ENCODE peak calls at places on chromosomes 12 and 14, in ten cellular contexts. U is cardiac septum; B is nephron progenitor cell; Z is thoracic aorta; I is CD8-positive, alpha-beta T cell; L is MM.1S; Y is right lobe of liver; O is GM06990; E is NCI-H1105 treated with DMSO at 0.1 percent for 48 hours; Q is SK-N-SH. D is an unnamed sample.

GRCh38 chr12:131799828-131800593 is 28.2 kb upstream of the MMP17 start:
- DNase-seq in O (no peak), Y (no peak), Q (no peak), I (no peak), U (no peak), L (no peak), B (no peak), E (no peak), Z (no peak), D (no peak)

GRCh38 chr12:19012965-19013364 is 116.6 kb upstream of the PLEKHA5 start:
- DNase-seq in O (no peak), I (no peak), E (no peak), L (no peak), U (no peak), Z (no peak), B (no peak), Y (no peak), Q (no peak), D (no peak)

GRCh38 chr12:56256326-56256960 is 1.7 kb downstream of the ANKRD52 start:
- DNase-seq in E (no peak), I (no peak), O (no peak), B (peak), U (no peak), Z (no peak), L (no peak), Q (no peak), Y (no peak), D (no peak)

GRCh38 chr14:96626121-96626768 is 124.1 kb downstream of the PAPOLA start:
- DNase-seq in Q (no peak), Z (no peak), U (peak), O (no peak), Y (peak), E (no peak), I (no peak), B (no peak), L (no peak), D (no peak)

GRCh38 chr12:26378721-26379120 is 183.3 kb downstream of the SSPN start:
- DNase-seq in O (no peak), Q (no peak), U (no peak), I (no peak), Y (no peak), Z (no peak), L (no peak), B (no peak), E (no peak), D (no peak)

GRCh38 chr14:105745433-105746123 is 219.2 kb downstream of the TMEM121 start:
- DNase-seq in O (peak), I (no peak), Q (no peak), B (no peak), Y (no peak), E (no peak), L (no peak), Z (no peak), U (no peak), D (no peak)

GRCh38 chr14:85471744-85472143 is 58.2 kb upstream of the FLRT2 start:
- DNase-seq in I (no peak), E (no peak), Z (no peak), B (peak), Q (peak), L (no peak), Y (no peak), U (no peak), O (no peak), D (no peak)

GRCh38 chr12:76259660-76260389 is 88.4 kb downstream of the BBS10 start:
- DNase-seq in B (no peak), Y (no peak), U (no peak), O (no peak), I (no peak), L (no peak), E (no peak), Z (no peak), Q (no peak), D (no peak)

GRCh38 chr14:65179918-65180724 is 77.8 kb upstream of the MAX start:
- DNase-seq in E (peak), Y (no peak), O (peak), I (no peak), L (no peak), B (no peak), U (no peak), Q (no peak), Z (no peak), D (no peak)

GRCh38 chr12:82688619-82689018 is 1.9 kb downstream of the TMTC2 start:
- DNase-seq in B (no peak), E (no peak), I (no peak), Y (no peak), L (no peak), Z (no peak), O (no peak), Q (no peak), U (no peak), D (no peak)

GRCh38 chr12:69313209-69313608 is 35.0 kb upstream of the LYZ start:
- DNase-seq in U (no peak), L (no peak), Z (no peak), B (no peak), O (no peak), I (no peak), Q (no peak), E (no peak), Y (no peak), D (no peak)

GRCh38 chr14:98226411-98226810 is 1045.6 kb downstream of the BCL11B start:
- DNase-seq in E (peak), O (no peak), Z (no peak), U (no peak), Y (no peak), I (no peak), Q (no peak), B (no peak), L (no peak), D (no peak)

GRCh38 chr12:5506821-5507231 is 74.9 kb downstream of the NTF3 start:
- DNase-seq in Q (no peak), L (no peak), U (no peak), O (no peak), Z (no peak), E (no peak), I (no peak), Y (no peak), B (no peak), D (no peak)

GRCh38 chr12:108019862-108020261 is 109.2 kb upstream of the WSCD2 start:
- DNase-seq in Q (no peak), Z (no peak), U (no peak), L (no peak), I (no peak), O (no peak), B (no peak), Y (no peak), E (no peak), D (no peak)

GRCh38 chr12:116604151-116604550 is 45.0 kb downstream of the MAP1LC3B2 start:
- DNase-seq in E (peak), B (no peak), Y (no peak), U (no peak), Q (no peak), Z (no peak), I (no peak), O (no peak), L (no peak), D (peak)

GRCh38 chr12:116466536-116466935 is 92.6 kb upstream of the MAP1LC3B2 start:
- DNase-seq in B (no peak), L (no peak), O (no peak), E (no peak), Z (no peak), Y (no peak), I (no peak), Q (no peak), U (no peak), D (no peak)

GRCh38 chr12:20314325-20314724 is 54.0 kb upstream of the PDE3A start:
- DNase-seq in Y (no peak), Q (no peak), O (no peak), U (no peak), B (no peak), E (no peak), Z (no peak), I (no peak), L (no peak), D (no peak)

GRCh38 chr12:103812789-103813188 is 28.2 kb downstream of the NT5DC3 start:
- DNase-seq in O (no peak), Z (no peak), E (no peak), L (no peak), Q (no peak), B (no peak), Y (no peak), U (no peak), I (no peak), D (no peak)

GRCh38 chr12:51591020-51591901 is at the start of gene SCN8A:
- DNase-seq in B (peak), Y (peak), Z (no peak), O (peak), L (peak), Q (peak), E (peak), U (no peak), I (peak), D (peak)

GRCh38 chr12:10553148-10553547 is 47.5 kb downstream of the EIF2S3B start:
- DNase-seq in O (no peak), I (no peak), L (no peak), Z (no peak), U (no peak), B (no peak), Y (no peak), Q (no peak), E (no peak), D (no peak)

GRCh38 chr14:101108579-101109346 is 205.2 kb upstream of the RTL1 start:
- DNase-seq in Y (peak), Q (no peak), B (no peak), Z (no peak), L (no peak), E (no peak), U (no peak), O (no peak), I (peak), D (no peak)

GRCh38 chr14:21965042-21965441 is 291.4 kb upstream of the OR4E1 start:
- DNase-seq in I (peak), O (no peak), E (no peak), Q (no peak), U (no peak), L (no peak), Z (no peak), Y (no peak), B (no peak), D (no peak)

GRCh38 chr12:88501976-88502938 is 78.0 kb downstream of the KITLG start:
- DNase-seq in Q (no peak), B (no peak), U (no peak), Y (no peak), I (no peak), O (no peak), E (no peak), Z (no peak), L (no peak), D (no peak)

GRCh38 chr12:116592116-116592637 is 33.0 kb downstream of the MAP1LC3B2 start:
- DNase-seq in L (no peak), B (no peak), U (no peak), Y (no peak), O (no peak), Z (no peak), Q (no peak), E (no peak), I (no peak), D (no peak)

GRCh38 chr12:64452559-64453329 is 824 bp downstream of the TBK1 start:
- DNase-seq in B (no peak), O (no peak), Y (no peak), Q (peak), L (peak), I (no peak), U (no peak), E (peak), Z (no peak), D (peak)

GRCh38 chr14:22483863-22484593 is 105.0 kb downstream of the DAD1 start:
- DNase-seq in Z (no peak), E (no peak), U (no peak), Q (no peak), L (peak), Y (no peak), I (no peak), O (no peak), B (no peak), D (no peak)

GRCh38 chr12:12872139-12872933 is 19.0 kb upstream of the GPRC5A start:
- DNase-seq in O (no peak), B (no peak), E (no peak), Q (no peak), L (no peak), U (no peak), Y (no peak), I (no peak), Z (no peak), D (no peak)

GRCh38 chr14:82855912-82856381 is 1322.3 kb upstream of the SEL1L start:
- DNase-seq in Y (no peak), O (no peak), Z (no peak), Q (peak), L (peak), B (no peak), U (no peak), I (no peak), E (peak), D (peak)

GRCh38 chr12:104747956-104748355 is 210.1 kb downstream of the SLC41A2 start:
- DNase-seq in L (no peak), I (no peak), B (no peak), Q (no peak), Y (peak), U (peak), E (no peak), O (no peak), Z (no peak), D (peak)

GRCh38 chr12:123250471-123251383 is 17.5 kb downstream of the MTRFR start:
- DNase-seq in E (peak), L (no peak), O (no peak), U (no peak), Q (no peak), Z (no peak), B (no peak), I (no peak), Y (peak), D (peak)

GRCh38 chr14:95321201-95321600 is 1.5 kb upstream of the CLMN start:
- DNase-seq in B (no peak), U (no peak), E (no peak), Q (no peak), O (no peak), I (no peak), Y (no peak), L (no peak), Z (no peak), D (no peak)

GRCh38 chr14:59895721-59896120 is 24.2 kb upstream of the LRRC9 start:
- DNase-seq in E (no peak), O (no peak), B (no peak), Q (no peak), L (peak), Y (no peak), Z (no peak), I (no peak), U (no peak), D (no peak)

GRCh38 chr14:63438065-63438757 is 105.0 kb downstream of the PPP2R5E start:
- DNase-seq in U (no peak), B (no peak), Z (peak), I (no peak), E (peak), Q (peak), L (peak), Y (peak), O (no peak), D (no peak)

GRCh38 chr14:83470466-83470865 is 1936.8 kb upstream of the SEL1L start:
- DNase-seq in Q (no peak), U (no peak), L (no peak), O (no peak), I (no peak), Y (no peak), Z (no peak), B (no peak), E (no peak), D (no peak)

D was measured in NCI-H1694 treated with DMSO at 0.1 percent for 48 hours.